ENCODE peak calls at places on chromosomes 5 and 9, in seven cellular contexts. I is kidney, T is BE2C, V is iPS DF 6.9, J is MM.1S, C is skeletal muscle cell, S is fibroblast of mammary gland. E is an unnamed sample.
A peak's percentile ranks its signal among the peaks of the same experiment; 100 is the strongest.

GRCh38 chr5:64505769-64506566 is at the start of gene RGS7BP:
- DNase-seq in I (peak; percentile 86), T (peak; percentile 21), V (no peak), J (no peak), C (peak; percentile 2), S (peak; percentile 4), E (peak; percentile 9)

GRCh38 chr5:42995152-42995751 is 44.9 kb downstream of the ANXA2R start:
- DNase-seq in I (no peak), T (no peak), V (no peak), J (no peak), C (no peak), S (peak; percentile 53), E (peak; percentile 56)

GRCh38 chr5:176578391-176578808 is 29.3 kb downstream of the CDHR2 start:
- DNase-seq in I (no peak), T (peak; percentile 62), V (peak; percentile 92), J (peak; percentile 39), C (no peak), S (peak; percentile 37), E (peak; percentile 69)

GRCh38 chr5:31238497-31238896 is 45.0 kb downstream of the CDH6 start:
- DNase-seq in I (no peak), T (no peak), V (no peak), J (no peak), C (no peak), S (no peak), E (no peak)

GRCh38 chr9:129544766-129545165 is 76.1 kb downstream of the C9orf50 start:
- DNase-seq in I (no peak), T (no peak), V (no peak), J (no peak), C (no peak), S (peak; percentile 69), E (peak; percentile 57)

GRCh38 chr9:694499-695154 is 146.9 kb upstream of the DMRT1 start:
- DNase-seq in I (no peak), T (no peak), V (no peak), J (no peak), C (peak; percentile 77), S (peak; percentile 92), E (peak; percentile 93)

GRCh38 chr9:21070171-21070571 is 7.6 kb downstream of the IFNB1 start:
- DNase-seq in I (no peak), T (peak; percentile 18), V (peak; percentile 13), J (no peak), C (peak; percentile 93), S (peak; percentile 94), E (peak; percentile 95)

GRCh38 chr9:71589612-71590011 is 178.7 kb downstream of the CEMIP2 start:
- DNase-seq in I (no peak), T (no peak), V (no peak), J (no peak), C (no peak), S (no peak), E (no peak)

GRCh38 chr5:165497707-165498106 is 1992.3 kb downstream of the MAT2B start:
- DNase-seq in I (no peak), T (peak; percentile 43), V (peak; percentile 35), J (peak; percentile 72), C (no peak), S (peak; percentile 53), E (no peak)

GRCh38 chr5:175652741-175653663 is 4.9 kb upstream of the HRH2 start:
- DNase-seq in I (no peak), T (no peak), V (no peak), J (peak; percentile 89), C (no peak), S (no peak), E (no peak)

GRCh38 chr9:72292874-72293607 is 72.0 kb downstream of the ZFAND5 start:
- DNase-seq in I (no peak), T (no peak), V (no peak), J (no peak), C (peak; percentile 98), S (peak; percentile 90), E (peak; percentile 90)

GRCh38 chr5:28214292-28214691 is 1175.9 kb upstream of the CDH9 start:
- DNase-seq in I (no peak), T (no peak), V (no peak), J (no peak), C (no peak), S (no peak), E (no peak)

GRCh38 chr9:76516350-76516749 is 57.4 kb downstream of the GCNT1 start:
- DNase-seq in I (no peak), T (peak; percentile 13), V (no peak), J (no peak), C (no peak), S (no peak), E (no peak)

GRCh38 chr5:113263545-113263944 is 171.2 kb downstream of the TSSK1B start:
- DNase-seq in I (no peak), T (no peak), V (no peak), J (no peak), C (no peak), S (no peak), E (no peak)

GRCh38 chr5:67426961-67427630 is 230.5 kb upstream of the CD180 start:
- DNase-seq in I (no peak), T (no peak), V (no peak), J (no peak), C (no peak), S (no peak), E (no peak)

GRCh38 chr5:74945561-74946165 is 79.5 kb upstream of the FAM169A start:
- DNase-seq in I (no peak), T (no peak), V (no peak), J (no peak), C (no peak), S (peak; percentile 7), E (peak; percentile 66)

GRCh38 chr9:2153599-2154217 is 138.6 kb downstream of the SMARCA2 start:
- DNase-seq in I (no peak), T (no peak), V (no peak), J (no peak), C (no peak), S (no peak), E (no peak)

GRCh38 chr5:15579193-15579990 is 79.4 kb downstream of the FBXL7 start:
- DNase-seq in I (no peak), T (no peak), V (no peak), J (no peak), C (no peak), S (no peak), E (no peak)

GRCh38 chr9:136226680-136227410 is 18.8 kb downstream of the QSOX2 start:
- DNase-seq in I (no peak), T (peak; percentile 50), V (no peak), J (no peak), C (no peak), S (no peak), E (no peak)

GRCh38 chr9:136230365-136230764 is 15.2 kb downstream of the QSOX2 start:
- DNase-seq in I (no peak), T (no peak), V (no peak), J (no peak), C (no peak), S (no peak), E (no peak)

GRCh38 chr9:136225748-136226679 is 19.6 kb downstream of the QSOX2 start:
- DNase-seq in I (no peak), T (peak; percentile 82), V (no peak), J (peak; percentile 62), C (no peak), S (peak; percentile 36), E (peak; percentile 15)

GRCh38 chr9:136229096-136230065 is 16.2 kb downstream of the QSOX2 start:
- DNase-seq in I (no peak), T (no peak), V (no peak), J (no peak), C (no peak), S (peak; percentile 42), E (no peak)

GRCh38 chr9:136228107-136228875 is 17.3 kb downstream of the QSOX2 start:
- DNase-seq in I (no peak), T (no peak), V (no peak), J (no peak), C (peak; percentile 29), S (peak; percentile 76), E (peak; percentile 43)
- H3K4me3 ChIP-seq in I (no peak overlapping the region), T (no peak overlapping the region), V (no peak overlapping the region), J (no peak overlapping the region), C (no peak overlapping the region), S (no peak overlapping the region), E (no peak overlapping the region)

GRCh38 chr5:173896631-173897030 is 8.5 kb downstream of the CPEB4 start:
- DNase-seq in I (no peak), T (no peak), V (no peak), J (no peak), C (no peak), S (no peak), E (no peak)

GRCh38 chr5:173902743-173903142 is 14.6 kb downstream of the CPEB4 start:
- DNase-seq in I (no peak), T (no peak), V (no peak), J (peak; percentile 6), C (no peak), S (no peak), E (no peak)

GRCh38 chr5:173903396-173904140 is 15.4 kb downstream of the CPEB4 start:
- DNase-seq in I (no peak), T (no peak), V (no peak), J (peak; percentile 64), C (no peak), S (no peak), E (no peak)

GRCh38 chr5:173902334-173902733 is 14.2 kb downstream of the CPEB4 start:
- DNase-seq in I (no peak), T (no peak), V (no peak), J (peak; percentile 17), C (no peak), S (no peak), E (no peak)

DNA sequence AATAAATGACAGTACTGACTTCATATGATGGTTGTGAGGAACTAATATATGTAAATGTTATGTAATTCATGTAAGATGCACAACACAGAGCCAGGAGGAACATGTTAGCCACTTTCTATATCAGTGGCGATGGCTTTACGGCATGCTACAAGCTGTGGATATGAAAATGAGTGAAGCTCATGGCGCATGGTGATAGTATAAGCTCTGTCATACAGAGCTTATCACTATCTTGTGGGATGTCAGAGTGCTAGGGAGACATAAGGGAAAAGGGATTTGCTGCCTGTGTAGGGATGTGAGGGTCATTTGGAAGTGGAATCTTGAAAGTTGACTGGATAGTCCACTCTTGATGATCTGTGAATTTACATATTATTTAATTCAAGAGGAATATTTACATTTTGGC is 13.6 kb downstream of the CPEB4 start:
- DNase-seq in I (no peak), T (no peak), V (no peak), J (no peak), C (no peak), S (no peak), E (no peak)
- H3K4me3 ChIP-seq in I (peak overlapping the region; percentile 35), T (no peak overlapping the region), V (no peak overlapping the region), J (peak overlapping the region; percentile 36), C (no peak overlapping the region), S (no peak overlapping the region), E (no peak overlapping the region)

DNA sequence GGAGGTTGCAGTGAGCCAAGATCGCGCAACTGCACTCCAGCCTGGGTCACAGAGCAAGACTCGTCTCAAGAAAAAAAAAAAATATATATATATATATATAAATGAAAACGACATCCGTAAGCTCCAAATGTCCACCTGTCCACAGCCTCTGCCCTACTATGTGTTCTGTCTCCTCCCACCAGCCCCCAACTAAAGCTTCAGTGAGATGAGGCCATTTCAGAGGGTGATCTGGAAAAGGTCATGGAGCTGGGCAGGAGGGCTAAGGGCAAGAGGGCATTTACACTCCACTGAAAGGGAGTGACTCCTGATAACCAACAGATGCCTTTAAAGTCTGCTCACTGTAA is 2.4 kb downstream of the SPRY4 start:
- DNase-seq in I (no peak), T (no peak), V (no peak), J (no peak), C (no peak), S (no peak), E (no peak)
- H3K4me3 ChIP-seq in I (peak overlapping the region; percentile 74), T (peak overlapping the region; percentile 100), V (peak overlapping the region; percentile 90), J (no peak overlapping the region), C (peak overlapping the region; percentile 92), S (peak overlapping the region; percentile 97), E (peak overlapping the region; percentile 78)

GRCh38 chr9:11064853-11065252 is 452.1 kb upstream of the PTPRD start:
- DNase-seq in I (no peak), T (peak; percentile 77), V (no peak), J (no peak), C (no peak), S (no peak), E (no peak)

GRCh38 chr9:11063263-11063662 is 450.5 kb upstream of the PTPRD start:
- DNase-seq in I (no peak), T (no peak), V (no peak), J (no peak), C (no peak), S (no peak), E (no peak)
- H3K4me3 ChIP-seq in I (no peak overlapping the region), T (no peak overlapping the region), V (no peak overlapping the region), J (no peak overlapping the region), C (no peak overlapping the region), S (no peak overlapping the region), E (no peak overlapping the region)